ENCODE peak calls at places on chromosomes 12 and 14, in four cellular contexts. A is RPMI7951; S is activated CD8-positive, alpha-beta memory T cell treated with anti-CD3 and anti-CD28 coated beads for 4 hours; J is Kasumi-1. L is an unnamed sample.

GRCh38 chr14:31441273-31442110 is 15.8 kb downstream of the DTD2 start:
- DNase-seq in J (no peak), S (no peak), A (no peak), L (no peak)

GRCh38 chr12:79837575-79837974 is 97.3 kb downstream of the PPP1R12A start:
- DNase-seq in A (no peak), S (no peak), J (no peak), L (no peak)

GRCh38 chr12:13093191-13093849 is 10.1 kb downstream of the GSG1 start:
- DNase-seq in J (no peak), S (no peak), A (no peak), L (no peak)

GRCh38 chr12:112162261-112162790 is 37.0 kb downstream of the TRAFD1 start:
- DNase-seq in J (no peak), S (no peak), A (no peak), L (no peak)

GRCh38 chr14:35374273-35374681 is 30.3 kb downstream of the NFKBIA start:
- DNase-seq in J (peak), A (peak), S (no peak), L (no peak)

GRCh38 chr14:105117257-105117646 is 51.3 kb downstream of the JAG2 start:
- DNase-seq in S (no peak), A (no peak), J (no peak), L (no peak)

GRCh38 chr12:5379737-5380496 is 52.0 kb upstream of the NTF3 start:
- DNase-seq in A (peak), J (no peak), S (no peak), L (no peak)

GRCh38 chr14:64082837-64083236 is 211.3 kb downstream of the ESR2 start:
- DNase-seq in J (no peak), S (no peak), A (no peak), L (no peak)

GRCh38 chr14:32986791-32987545 is 48.3 kb downstream of the NPAS3 start:
- DNase-seq in S (no peak), A (peak), J (no peak), L (no peak)

GRCh38 chr12:12992418-12993175 is 7.5 kb downstream of the HEBP1 start:
- DNase-seq in J (peak), A (peak), S (no peak), L (no peak)

GRCh38 chr12:64633940-64634337 is 23.6 kb downstream of the RASSF3 start:
- DNase-seq in S (no peak), J (no peak), A (peak), L (no peak)